ENCODE peak calls at places on chromosome X, in eight cellular contexts. Z, M, J, D, A, V, C and S are unnamed samples.

GRCh38 chrX:68631331-68631730 is 16.1 kb upstream of the STARD8 start:
- DNase-seq in Z (no peak), M (no peak), J (no peak), D (no peak), A (no peak), V (no peak), C (no peak), S (no peak)

GRCh38 chrX:39905475-39905889 is 192.3 kb downstream of the BCOR start:
- DNase-seq in Z (no peak), M (no peak), J (peak), D (no peak), A (peak), V (no peak), C (no peak), S (no peak)

GRCh38 chrX:85851418-85851817 is 195.9 kb downstream of the CHM start:
- DNase-seq in Z (no peak), M (no peak), J (peak), D (peak), A (no peak), V (no peak), C (peak), S (no peak)

GRCh38 chrX:76279007-76279406 is 106.1 kb downstream of the PBDC1 start:
- DNase-seq in Z (peak), M (no peak), J (peak), D (peak), A (peak), V (peak), C (peak), S (no peak)

GRCh38 chrX:151870603-151871002 is 42.1 kb upstream of the MAGEA4 start:
- DNase-seq in Z (peak), M (no peak), J (peak), D (no peak), A (no peak), V (no peak), C (peak), S (no peak)

GRCh38 chrX:38069273-38069672 is 62.9 kb downstream of the SYTL5 start:
- DNase-seq in Z (no peak), M (no peak), J (no peak), D (no peak), A (no peak), V (no peak), C (no peak), S (no peak)

GRCh38 chrX:20463296-20464075 is 196.8 kb upstream of the RPS6KA3 start:
- DNase-seq in Z (no peak), M (no peak), J (no peak), D (no peak), A (no peak), V (no peak), C (no peak), S (no peak)

GRCh38 chrX:72735561-72735960 is 21.5 kb upstream of the PHKA1 start:
- DNase-seq in Z (no peak), M (no peak), J (no peak), D (no peak), A (no peak), V (no peak), C (peak), S (no peak)

GRCh38 chrX:129040124-129040523 is 483.2 kb downstream of the SMARCA1 start:
- DNase-seq in Z (no peak), M (no peak), J (no peak), D (no peak), A (no peak), V (no peak), C (no peak), S (no peak)

GRCh38 chrX:15437724-15438123 is 53.5 kb upstream of the VEGFD start:
- DNase-seq in Z (no peak), M (no peak), J (no peak), D (no peak), A (no peak), V (no peak), C (no peak), S (no peak)

GRCh38 chrX:106220177-106220576 is 52.1 kb downstream of the PWWP3B start:
- DNase-seq in Z (no peak), M (no peak), J (no peak), D (no peak), A (no peak), V (no peak), C (no peak), S (no peak)

GRCh38 chrX:45621356-45622041 is 420.8 kb upstream of the DIPK2B start:
- DNase-seq in Z (peak), M (no peak), J (peak), D (no peak), A (no peak), V (no peak), C (peak), S (peak)

GRCh38 chrX:10722804-10723364 is 102.5 kb upstream of the MID1 start:
- DNase-seq in Z (peak), M (no peak), J (peak), D (peak), A (peak), V (peak), C (peak), S (peak)

GRCh38 chrX:155434906-155435743 is 23.3 kb downstream of the F8A3 start:
- DNase-seq in Z (no peak), M (no peak), J (no peak), D (no peak), A (no peak), V (no peak), C (peak), S (no peak)

GRCh38 chrX:45077748-45078424 is 122.8 kb downstream of the DIPK2B start:
- DNase-seq in Z (no peak), M (no peak), J (no peak), D (no peak), A (no peak), V (no peak), C (no peak), S (no peak)